ENCODE peak calls at places on chromosomes 13 and 19, in four cellular contexts. One of them, this sample, is unnamed.
A peak's percentile ranks its signal among the peaks of the same experiment; 100 is the strongest.

GRCh38 chr19:3320354-3320670 is 46.1 kb upstream of the NFIC start:
- DNase-seq in HT1080: no peak
- DNase-seq in Ammon's horn: no peak
- DNase-seq in cerebellar nuclear complex: no peak
- DNase-seq in this sample: no peak

GRCh38 chr19:12841094-12841493 is 2.8 kb downstream of the MAST1 start:
- DNase-seq in HT1080: no peak
- DNase-seq in Ammon's horn: no peak
- DNase-seq in cerebellar nuclear complex: peak; percentile 61
- DNase-seq in this sample: no peak

GRCh38 chr19:9913237-9914000 is 22.9 kb downstream of the OLFM2 start:
- DNase-seq in HT1080: no peak
- DNase-seq in cerebellar nuclear complex: no peak
- DNase-seq in Ammon's horn: no peak
- DNase-seq in this sample: no peak

GRCh38 chr13:105579821-105580707 is 955.4 kb downstream of the EFNB2 start:
- DNase-seq in cerebellar nuclear complex: no peak
- DNase-seq in Ammon's horn: no peak
- DNase-seq in HT1080: no peak
- DNase-seq in this sample: no peak

GRCh38 chr19:46295401-46296308 is 1.2 kb upstream of the HIF3A start:
- DNase-seq in Ammon's horn: no peak
- DNase-seq in HT1080: no peak
- DNase-seq in cerebellar nuclear complex: no peak
- DNase-seq in this sample: no peak

GRCh38 chr19:43534811-43535761 is 2.1 kb downstream of the ZNF575 start:
- DNase-seq in cerebellar nuclear complex: peak; percentile 15
- DNase-seq in Ammon's horn: peak; percentile 85
- DNase-seq in HT1080: no peak
- DNase-seq in this sample: no peak

GRCh38 chr13:99282264-99283231 is 24.4 kb upstream of the GPR18 start:
- DNase-seq in cerebellar nuclear complex: no peak
- DNase-seq in Ammon's horn: no peak
- DNase-seq in HT1080: no peak
- DNase-seq in this sample: no peak

GRCh38 chr19:33804021-33804799 is 7.5 kb downstream of the KCTD15 start:
- DNase-seq in Ammon's horn: peak; percentile 71
- DNase-seq in HT1080: peak; percentile 42
- DNase-seq in cerebellar nuclear complex: no peak
- DNase-seq in this sample: no peak

GRCh38 chr13:99614465-99614885 is 113.2 kb downstream of the TM9SF2 start:
- DNase-seq in cerebellar nuclear complex: no peak
- DNase-seq in Ammon's horn: peak; percentile 20
- DNase-seq in HT1080: peak; percentile 35
- DNase-seq in this sample: no peak

GRCh38 chr19:47781590-47782318 is 3.3 kb downstream of the SELENOW start:
- DNase-seq in cerebellar nuclear complex: peak; percentile 11
- DNase-seq in Ammon's horn: peak; percentile 79
- DNase-seq in HT1080: no peak
- DNase-seq in this sample: no peak

GRCh38 chr13:110442946-110443632 is 118.4 kb downstream of the RAB20 start:
- DNase-seq in cerebellar nuclear complex: no peak
- DNase-seq in Ammon's horn: no peak
- DNase-seq in HT1080: peak; percentile 61
- DNase-seq in this sample: no peak

GRCh38 chr13:50345804-50346203 is 330.6 kb downstream of the KCNRG start:
- DNase-seq in cerebellar nuclear complex: no peak
- DNase-seq in Ammon's horn: no peak
- DNase-seq in HT1080: no peak
- DNase-seq in this sample: no peak

GRCh38 chr13:43303040-43303729 is 279.8 kb downstream of the DNAJC15 start:
- DNase-seq in Ammon's horn: peak; percentile 87
- DNase-seq in HT1080: peak; percentile 31
- DNase-seq in cerebellar nuclear complex: no peak
- DNase-seq in this sample: no peak

GRCh38 chr19:28915737-28916460 is 297.1 kb downstream of the UQCRFS1 start:
- DNase-seq in Ammon's horn: no peak
- DNase-seq in cerebellar nuclear complex: no peak
- DNase-seq in HT1080: no peak
- DNase-seq in this sample: no peak

GRCh38 chr19:2014731-2015610 is 543 bp downstream of the BTBD2 start:
- DNase-seq in cerebellar nuclear complex: no peak
- DNase-seq in HT1080: no peak
- DNase-seq in Ammon's horn: no peak
- DNase-seq in this sample: no peak

GRCh38 chr19:30226464-30227070 is 145.6 kb upstream of the ZNF536 start:
- DNase-seq in cerebellar nuclear complex: no peak
- DNase-seq in Ammon's horn: peak; percentile 55
- DNase-seq in HT1080: no peak
- DNase-seq in this sample: no peak

GRCh38 chr19:55005684-55006488 is 32.2 kb downstream of the GP6 start:
- DNase-seq in cerebellar nuclear complex: no peak
- DNase-seq in HT1080: peak; percentile 99
- DNase-seq in Ammon's horn: peak; percentile 3
- DNase-seq in this sample: no peak

GRCh38 chr13:101049166-101049850 is 367.0 kb downstream of the NALCN start:
- DNase-seq in cerebellar nuclear complex: no peak
- DNase-seq in HT1080: peak; percentile 53
- DNase-seq in Ammon's horn: no peak
- DNase-seq in this sample: no peak

GRCh38 chr13:60448907-60449510 is 52.0 kb downstream of the TDRD3 start:
- DNase-seq in HT1080: peak; percentile 23
- DNase-seq in cerebellar nuclear complex: no peak
- DNase-seq in Ammon's horn: peak; percentile 58
- DNase-seq in this sample: no peak

GRCh38 chr19:46776927-46777911 is 11.2 kb downstream of the SLC1A5 start:
- DNase-seq in cerebellar nuclear complex: no peak
- DNase-seq in HT1080: no peak
- DNase-seq in Ammon's horn: no peak
- DNase-seq in this sample: no peak

GRCh38 chr13:99955747-99956472 is 15.7 kb downstream of the ZIC5 start:
- DNase-seq in cerebellar nuclear complex: no peak
- DNase-seq in Ammon's horn: no peak
- DNase-seq in HT1080: no peak
- DNase-seq in this sample: no peak

GRCh38 chr13:100581504-100581903 is 7.1 kb downstream of the GGACT start:
- DNase-seq in cerebellar nuclear complex: no peak
- DNase-seq in Ammon's horn: no peak
- DNase-seq in HT1080: no peak
- DNase-seq in this sample: no peak

GRCh38 chr13:75161804-75162203 is 320.2 kb downstream of the TBC1D4 start:
- DNase-seq in cerebellar nuclear complex: no peak
- DNase-seq in HT1080: no peak
- DNase-seq in Ammon's horn: no peak
- DNase-seq in this sample: no peak

GRCh38 chr19:1082165-1082927 is 12.8 kb downstream of the POLR2E start:
- DNase-seq in cerebellar nuclear complex: no peak
- DNase-seq in HT1080: no peak
- DNase-seq in Ammon's horn: no peak
- DNase-seq in this sample: no peak

GRCh38 chr13:20193924-20194631 is 1.3 kb upstream of the GJB2 start:
- DNase-seq in Ammon's horn: no peak
- DNase-seq in cerebellar nuclear complex: no peak
- DNase-seq in HT1080: no peak
- DNase-seq in this sample: no peak

GRCh38 chr13:91134773-91135124 is 212.7 kb upstream of the MIR17HG start:
- DNase-seq in Ammon's horn: no peak
- DNase-seq in cerebellar nuclear complex: no peak
- DNase-seq in HT1080: no peak
- DNase-seq in this sample: no peak

GRCh38 chr13:99432637-99433542 is 68.4 kb upstream of the TM9SF2 start:
- DNase-seq in cerebellar nuclear complex: no peak
- DNase-seq in HT1080: peak; percentile 83
- DNase-seq in Ammon's horn: peak; percentile 51
- DNase-seq in this sample: no peak

GRCh38 chr13:87302034-87302433 is 369.1 kb upstream of the SLITRK5 start:
- DNase-seq in cerebellar nuclear complex: no peak
- DNase-seq in HT1080: no peak
- DNase-seq in Ammon's horn: no peak
- DNase-seq in this sample: no peak

GRCh38 chr19:55377356-55378131 is 918 bp downstream of the TMEM190 start:
- DNase-seq in Ammon's horn: no peak
- DNase-seq in cerebellar nuclear complex: no peak
- DNase-seq in HT1080: no peak
- DNase-seq in this sample: no peak

This sample was measured in vagina.